ENCODE peak calls at places on chromosome 14, in four cellular contexts. One of them, this sample, is unnamed.

GRCh38 chr14:77641534-77642341 is 25.3 kb upstream of the SPTLC2 start:
- DNase-seq in CD8-positive, alpha-beta T cell: peak
- DNase-seq in BE2C: no peak
- DNase-seq in thoracic aorta: peak
- DNase-seq in this sample: no peak

GRCh38 chr14:100891501-100892445 is 11.7 kb downstream of the RTL1 start:
- DNase-seq in CD8-positive, alpha-beta T cell: no peak
- DNase-seq in BE2C: peak
- DNase-seq in thoracic aorta: no peak
- DNase-seq in this sample: peak

GRCh38 chr14:71985538-71986234 is 53.5 kb downstream of the RGS6 start:
- DNase-seq in CD8-positive, alpha-beta T cell: no peak
- DNase-seq in BE2C: no peak
- DNase-seq in thoracic aorta: no peak
- DNase-seq in this sample: no peak

GRCh38 chr14:77123381-77124344 is 17.9 kb downstream of the ZDHHC22 start:
- DNase-seq in CD8-positive, alpha-beta T cell: no peak
- DNase-seq in BE2C: no peak
- DNase-seq in thoracic aorta: no peak
- DNase-seq in this sample: no peak

GRCh38 chr14:55302770-55303472 is 31.7 kb downstream of the FBXO34 start:
- DNase-seq in CD8-positive, alpha-beta T cell: no peak
- DNase-seq in BE2C: no peak
- DNase-seq in thoracic aorta: no peak
- DNase-seq in this sample: no peak

GRCh38 chr14:30118992-30119640 is 191.5 kb upstream of the PRKD1 start:
- DNase-seq in CD8-positive, alpha-beta T cell: no peak
- DNase-seq in BE2C: no peak
- DNase-seq in thoracic aorta: no peak
- DNase-seq in this sample: no peak

GRCh38 chr14:31059152-31059924 is 33.2 kb upstream of the STRN3 start:
- DNase-seq in CD8-positive, alpha-beta T cell: no peak
- DNase-seq in BE2C: peak
- DNase-seq in thoracic aorta: no peak
- DNase-seq in this sample: no peak

GRCh38 chr14:78611031-78611430 is 440.9 kb downstream of the NRXN3 start:
- DNase-seq in CD8-positive, alpha-beta T cell: no peak
- DNase-seq in BE2C: no peak
- DNase-seq in thoracic aorta: no peak
- DNase-seq in this sample: no peak

GRCh38 chr14:105529506-105530445 is 3.4 kb downstream of the TMEM121 start:
- DNase-seq in CD8-positive, alpha-beta T cell: no peak
- DNase-seq in BE2C: no peak
- DNase-seq in thoracic aorta: no peak
- DNase-seq in this sample: no peak

GRCh38 chr14:69767369-69767999 is 542 bp downstream of the SRSF5 start:
- DNase-seq in CD8-positive, alpha-beta T cell: peak
- DNase-seq in BE2C: peak
- DNase-seq in thoracic aorta: peak
- DNase-seq in this sample: peak

GRCh38 chr14:76174982-76175381 is 23.3 kb downstream of the GPATCH2L start:
- DNase-seq in CD8-positive, alpha-beta T cell: no peak
- DNase-seq in BE2C: no peak
- DNase-seq in thoracic aorta: no peak
- DNase-seq in this sample: no peak

GRCh38 chr14:64717870-64718269 is 13.6 kb downstream of the PLEKHG3 start:
- DNase-seq in CD8-positive, alpha-beta T cell: no peak
- DNase-seq in BE2C: peak
- DNase-seq in thoracic aorta: no peak
- DNase-seq in this sample: no peak

GRCh38 chr14:30651934-30652333 is 29.8 kb downstream of the SCFD1 start:
- DNase-seq in CD8-positive, alpha-beta T cell: no peak
- DNase-seq in BE2C: no peak
- DNase-seq in thoracic aorta: no peak
- DNase-seq in this sample: no peak

GRCh38 chr14:73238262-73238852 is 1.1 kb downstream of the PAPLN start:
- DNase-seq in CD8-positive, alpha-beta T cell: no peak
- DNase-seq in BE2C: no peak
- DNase-seq in thoracic aorta: no peak
- DNase-seq in this sample: no peak

GRCh38 chr14:71621966-71622365 is 310.3 kb upstream of the RGS6 start:
- DNase-seq in CD8-positive, alpha-beta T cell: no peak
- DNase-seq in BE2C: no peak
- DNase-seq in thoracic aorta: no peak
- DNase-seq in this sample: no peak

GRCh38 chr14:34093878-34094277 is 143.0 kb upstream of the EGLN3 start:
- DNase-seq in CD8-positive, alpha-beta T cell: no peak
- DNase-seq in BE2C: no peak
- DNase-seq in thoracic aorta: no peak
- DNase-seq in this sample: no peak

GRCh38 chr14:92906823-92907222 is 16.1 kb upstream of the CHGA start:
- DNase-seq in CD8-positive, alpha-beta T cell: no peak
- DNase-seq in BE2C: peak
- DNase-seq in thoracic aorta: no peak
- DNase-seq in this sample: no peak

GRCh38 chr14:83548061-83548839 is 1981.7 kb upstream of the FLRT2 start:
- DNase-seq in CD8-positive, alpha-beta T cell: no peak
- DNase-seq in BE2C: no peak
- DNase-seq in thoracic aorta: no peak
- DNase-seq in this sample: no peak

GRCh38 chr14:42642787-42643186 is 1036.1 kb downstream of the LRFN5 start:
- DNase-seq in CD8-positive, alpha-beta T cell: no peak
- DNase-seq in BE2C: no peak
- DNase-seq in thoracic aorta: no peak
- DNase-seq in this sample: no peak

GRCh38 chr14:80850197-80850814 is 91.2 kb downstream of the CEP128 start:
- DNase-seq in CD8-positive, alpha-beta T cell: no peak
- DNase-seq in BE2C: no peak
- DNase-seq in thoracic aorta: no peak
- DNase-seq in this sample: no peak

GRCh38 chr14:51521764-51522163 is 129.9 kb upstream of the FRMD6 start:
- DNase-seq in CD8-positive, alpha-beta T cell: no peak
- DNase-seq in BE2C: no peak
- DNase-seq in thoracic aorta: no peak
- DNase-seq in this sample: no peak

GRCh38 chr14:104776481-104776880 is 19.1 kb downstream of the AKT1 start:
- DNase-seq in CD8-positive, alpha-beta T cell: no peak
- DNase-seq in BE2C: no peak
- DNase-seq in thoracic aorta: no peak
- DNase-seq in this sample: no peak

GRCh38 chr14:87813211-87813610 is 179.8 kb downstream of the GALC start:
- DNase-seq in CD8-positive, alpha-beta T cell: no peak
- DNase-seq in BE2C: no peak
- DNase-seq in thoracic aorta: no peak
- DNase-seq in this sample: no peak

GRCh38 chr14:21090194-21090939 is 8.1 kb downstream of the ZNF219 start:
- DNase-seq in CD8-positive, alpha-beta T cell: peak
- DNase-seq in BE2C: peak
- DNase-seq in thoracic aorta: no peak
- DNase-seq in this sample: no peak

GRCh38 chr14:56417173-56417572 is 162.4 kb upstream of the TMEM260 start:
- DNase-seq in CD8-positive, alpha-beta T cell: no peak
- DNase-seq in BE2C: no peak
- DNase-seq in thoracic aorta: no peak
- DNase-seq in this sample: no peak

GRCh38 chr14:21978184-21978998 is 304.8 kb upstream of the OR4E1 start:
- DNase-seq in CD8-positive, alpha-beta T cell: peak
- DNase-seq in BE2C: peak
- DNase-seq in thoracic aorta: no peak
- DNase-seq in this sample: peak

GRCh38 chr14:81509321-81509720 is 24.3 kb downstream of the SEL1L start:
- DNase-seq in CD8-positive, alpha-beta T cell: no peak
- DNase-seq in BE2C: no peak
- DNase-seq in thoracic aorta: no peak
- DNase-seq in this sample: no peak

GRCh38 chr14:75578099-75578785 is at the start of gene FLVCR2:
- DNase-seq in CD8-positive, alpha-beta T cell: peak
- DNase-seq in BE2C: peak
- DNase-seq in thoracic aorta: peak
- DNase-seq in this sample: peak

GRCh38 chr14:65485516-65485915 is 73.0 kb downstream of the FUT8 start:
- DNase-seq in CD8-positive, alpha-beta T cell: no peak
- DNase-seq in BE2C: no peak
- DNase-seq in thoracic aorta: no peak
- DNase-seq in this sample: no peak

GRCh38 chr14:30679032-30679431 is 56.9 kb downstream of the SCFD1 start:
- DNase-seq in CD8-positive, alpha-beta T cell: no peak
- DNase-seq in BE2C: no peak
- DNase-seq in thoracic aorta: no peak
- DNase-seq in this sample: no peak

GRCh38 chr14:33908540-33909223 is 42.2 kb downstream of the EGLN3 start:
- DNase-seq in CD8-positive, alpha-beta T cell: no peak
- DNase-seq in BE2C: no peak
- DNase-seq in thoracic aorta: no peak
- DNase-seq in this sample: no peak

GRCh38 chr14:97458302-97459137 is 661.3 kb downstream of the VRK1 start:
- DNase-seq in CD8-positive, alpha-beta T cell: peak
- DNase-seq in BE2C: no peak
- DNase-seq in thoracic aorta: no peak
- DNase-seq in this sample: no peak

DNA sequence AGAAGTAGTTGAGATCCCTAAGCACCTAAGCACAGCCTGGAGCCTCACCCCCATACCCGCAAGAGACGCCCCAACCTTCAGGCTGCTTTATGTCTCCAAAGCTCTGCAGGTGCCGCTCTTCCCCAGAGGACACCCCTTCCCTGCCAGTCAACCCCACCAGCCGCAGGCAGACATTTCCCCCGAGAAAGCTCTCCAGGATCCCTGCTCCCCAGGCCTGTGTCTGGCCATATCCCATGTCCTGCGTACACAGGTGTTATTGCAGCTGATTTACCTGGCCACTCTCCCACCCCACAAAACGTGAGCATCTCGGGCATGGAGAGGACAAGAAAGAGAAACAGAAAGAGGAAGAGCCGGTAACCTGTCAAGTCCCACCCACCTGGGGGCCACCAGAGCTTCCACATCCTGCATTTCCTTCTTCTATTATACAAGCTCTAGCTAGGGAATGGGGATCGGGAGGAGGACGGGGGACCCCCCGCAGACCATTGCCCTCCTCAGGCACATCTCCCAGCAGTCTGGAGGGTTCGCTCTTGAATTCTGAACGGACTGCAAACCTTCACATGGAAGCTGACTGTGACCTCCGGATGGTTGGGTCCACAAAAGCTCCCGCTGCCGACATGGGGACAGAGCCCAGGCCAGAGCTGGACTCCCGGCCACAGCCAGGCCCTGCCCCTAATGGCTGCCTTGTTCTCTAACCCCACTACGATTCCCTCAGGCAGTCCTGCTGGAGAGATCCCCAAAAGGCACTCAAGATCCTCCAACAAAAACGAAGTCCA is 17.6 kb downstream of the CCDC88C start:
- DNase-seq in CD8-positive, alpha-beta T cell: peak
- DNase-seq in BE2C: no peak
- DNase-seq in thoracic aorta: no peak
- DNase-seq in this sample: no peak
- TF ChIP-seq CTCF in CD8-positive, alpha-beta T cell: no peak
- TF ChIP-seq CTCF in BE2C: no peak
- TF ChIP-seq CTCF in thoracic aorta: no peak
- TF ChIP-seq CTCF in this sample: no peak

GRCh38 chr14:53151867-53152626 is 1.1 kb downstream of the DDHD1 start:
- DNase-seq in CD8-positive, alpha-beta T cell: peak
- DNase-seq in BE2C: peak
- DNase-seq in thoracic aorta: no peak
- DNase-seq in this sample: peak
- TF ChIP-seq CTCF in CD8-positive, alpha-beta T cell: peak
- TF ChIP-seq CTCF in BE2C: peak
- TF ChIP-seq CTCF in thoracic aorta: peak
- TF ChIP-seq CTCF in this sample: peak

GRCh38 chr14:61326847-61327246 is 5.5 kb downstream of the PRKCH start:
- DNase-seq in CD8-positive, alpha-beta T cell: peak
- DNase-seq in BE2C: no peak
- DNase-seq in thoracic aorta: no peak
- DNase-seq in this sample: no peak
- TF ChIP-seq CTCF in CD8-positive, alpha-beta T cell: no peak
- TF ChIP-seq CTCF in BE2C: no peak
- TF ChIP-seq CTCF in thoracic aorta: no peak
- TF ChIP-seq CTCF in this sample: no peak

DNA sequence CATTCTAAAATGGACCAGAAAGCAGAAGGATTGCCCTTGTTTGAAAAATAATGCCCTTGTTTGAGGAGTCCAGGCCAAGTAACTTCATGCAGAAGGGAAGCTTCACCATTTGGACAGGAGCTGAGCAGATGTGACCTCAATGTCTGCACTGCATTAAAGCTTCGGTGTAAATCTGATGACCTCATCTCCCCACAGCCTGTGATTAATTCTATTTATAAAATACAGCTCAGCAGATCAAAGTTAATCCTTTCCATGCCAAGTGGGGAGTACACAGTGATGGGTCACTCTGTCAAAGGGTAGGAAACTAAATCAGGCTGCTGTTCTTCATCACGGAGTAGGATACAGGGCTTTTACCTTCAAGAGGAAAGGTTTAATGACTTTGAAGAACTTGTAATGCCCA is 533.7 kb downstream of the RPS29 start:
- DNase-seq in CD8-positive, alpha-beta T cell: no peak
- DNase-seq in BE2C: no peak
- DNase-seq in thoracic aorta: no peak
- DNase-seq in this sample: no peak
- TF ChIP-seq CTCF in CD8-positive, alpha-beta T cell: no peak
- TF ChIP-seq CTCF in BE2C: no peak
- TF ChIP-seq CTCF in thoracic aorta: no peak
- TF ChIP-seq CTCF in this sample: no peak

GRCh38 chr14:61320806-61321384 is 484 bp upstream of the PRKCH start:
- DNase-seq in CD8-positive, alpha-beta T cell: no peak
- DNase-seq in BE2C: no peak
- DNase-seq in thoracic aorta: no peak
- DNase-seq in this sample: no peak

GRCh38 chr14:61322011-61322798 is 826 bp downstream of the PRKCH start:
- DNase-seq in CD8-positive, alpha-beta T cell: peak
- DNase-seq in BE2C: no peak
- DNase-seq in thoracic aorta: no peak
- DNase-seq in this sample: no peak

GRCh38 chr14:61322799-61323290 is 1.5 kb downstream of the PRKCH start:
- DNase-seq in CD8-positive, alpha-beta T cell: peak
- DNase-seq in BE2C: no peak
- DNase-seq in thoracic aorta: no peak
- DNase-seq in this sample: no peak

GRCh38 chr14:61319706-61320105 is 1.7 kb upstream of the PRKCH start:
- DNase-seq in CD8-positive, alpha-beta T cell: no peak
- DNase-seq in BE2C: no peak
- DNase-seq in thoracic aorta: no peak
- DNase-seq in this sample: no peak

GRCh38 chr14:61321385-61322010 is at the start of gene PRKCH:
- DNase-seq in CD8-positive, alpha-beta T cell: peak
- DNase-seq in BE2C: no peak
- DNase-seq in thoracic aorta: no peak
- DNase-seq in this sample: peak
- TF ChIP-seq CTCF in CD8-positive, alpha-beta T cell: no peak
- TF ChIP-seq CTCF in BE2C: no peak
- TF ChIP-seq CTCF in thoracic aorta: no peak
- TF ChIP-seq CTCF in this sample: peak

GRCh38 chr14:102928412-102929348 is 6.2 kb downstream of the AMN start:
- DNase-seq in CD8-positive, alpha-beta T cell: peak
- DNase-seq in BE2C: peak
- DNase-seq in thoracic aorta: no peak
- DNase-seq in this sample: peak
- TF ChIP-seq CTCF in CD8-positive, alpha-beta T cell: no peak
- TF ChIP-seq CTCF in BE2C: no peak
- TF ChIP-seq CTCF in thoracic aorta: no peak
- TF ChIP-seq CTCF in this sample: no peak